ENCODE peak calls at places on chromosomes 7 and 10, in five cellular contexts. M, V, N, C and D are unnamed samples.

GRCh38 chr10:92720306-92721165 is 30.8 kb downstream of the HHEX start:
- DNase-seq in C (no peak), N (no peak), V (no peak), M (no peak), D (no peak)

GRCh38 chr7:105794741-105795729 is 81.4 kb downstream of the ATXN7L1 start:
- DNase-seq in V (no peak), C (peak), N (no peak), M (no peak), D (peak)

GRCh38 chr7:50558380-50559051 is 6.7 kb downstream of the DDC start:
- DNase-seq in M (no peak), C (no peak), N (no peak), V (no peak), D (no peak)

GRCh38 chr10:13351340-13351915 is 3.3 kb upstream of the SEPHS1 start:
- DNase-seq in C (no peak), V (no peak), N (no peak), M (no peak), D (no peak)

GRCh38 chr10:119654540-119654939 is 3.4 kb downstream of the BAG3 start:
- DNase-seq in N (no peak), M (peak), V (no peak), C (peak), D (no peak)

GRCh38 chr10:4283841-4284610 is 499.0 kb upstream of the KLF6 start:
- DNase-seq in C (no peak), M (no peak), V (no peak), N (no peak), D (peak)

GRCh38 chr10:78408671-78409472 is 375.2 kb downstream of the RPS24 start:
- DNase-seq in C (peak), N (no peak), V (no peak), M (no peak), D (no peak)

GRCh38 chr10:13225601-13226000 is 8.6 kb downstream of the UCMA start:
- DNase-seq in C (no peak), M (no peak), N (no peak), V (no peak), D (no peak)

GRCh38 chr7:26925768-26926167 is 61.4 kb upstream of the SKAP2 start:
- DNase-seq in V (no peak), M (no peak), N (no peak), C (no peak), D (no peak)

GRCh38 chr10:615583-616152 is 73.8 kb downstream of the DIP2C start:
- DNase-seq in M (no peak), V (no peak), C (peak), N (no peak), D (no peak)

GRCh38 chr7:130363156-130363847 is 17.0 kb upstream of the CPA1 start:
- DNase-seq in N (peak), V (peak), M (peak), C (peak), D (peak)

GRCh38 chr10:69438531-69439349 is 12.5 kb upstream of the TSPAN15 start:
- DNase-seq in M (peak), C (peak), N (no peak), V (no peak), D (no peak)

GRCh38 chr7:24637021-24637420 is 63.8 kb downstream of the PALS2 start:
- DNase-seq in M (no peak), C (no peak), N (no peak), V (no peak), D (no peak)

GRCh38 chr7:44087914-44088838 is 5.8 kb upstream of the POLM start:
- DNase-seq in V (no peak), C (peak), N (peak), M (no peak), D (peak)

GRCh38 chr7:128056901-128057300 is 25.7 kb upstream of the LRRC4 start:
- DNase-seq in V (no peak), C (no peak), N (no peak), M (no peak), D (peak)

GRCh38 chr7:140649566-140650205 is 9.1 kb upstream of the DENND2A start:
- DNase-seq in C (peak), M (no peak), N (no peak), V (no peak), D (no peak)

DNA sequence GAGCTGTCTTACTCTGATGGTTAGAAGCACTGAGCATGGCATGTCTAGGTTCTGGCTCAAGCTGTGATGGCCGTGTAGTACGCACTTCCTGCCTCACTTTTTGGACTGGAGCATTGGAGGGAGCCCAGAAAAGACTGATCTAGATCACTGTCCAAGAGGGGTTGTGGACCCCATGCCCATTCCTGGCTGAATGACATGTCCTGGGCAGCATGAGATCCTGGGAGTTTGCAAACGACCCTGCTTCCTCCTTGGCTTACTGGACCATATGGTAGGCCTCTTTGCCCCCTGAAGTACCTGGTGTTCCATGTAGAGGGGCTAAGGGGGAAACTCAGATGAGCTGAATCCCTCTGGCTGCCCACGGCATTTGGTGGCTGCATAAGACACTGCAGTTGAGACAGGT is 36.7 kb downstream of the ARHGAP22 start:
- DNase-seq in N (no peak), C (no peak), M (no peak), V (no peak), D (no peak)
- TF ChIP-seq CTCF in N (no peak), C (no peak), M (no peak), V (no peak), D (no peak)

GRCh38 chr7:91869661-91870060 is 10.8 kb downstream of the MTERF1 start:
- DNase-seq in N (no peak), V (no peak), M (no peak), C (peak), D (no peak)
- TF ChIP-seq CTCF in N (no peak), V (no peak), M (peak), C (peak), D (no peak)

GRCh38 chr10:42428534-42428933 is 209.8 kb downstream of the ZNF33B start:
- DNase-seq in M (no peak), V (no peak), N (peak), C (peak), D (no peak)
- TF ChIP-seq CTCF in M (peak), V (peak), N (peak), C (peak), D (peak)

GRCh38 chr7:91722831-91723230 is 157.7 kb downstream of the MTERF1 start:
- DNase-seq in M (peak), N (no peak), C (no peak), V (no peak), D (no peak)
- TF ChIP-seq CTCF in M (no peak), N (no peak), C (no peak), V (no peak), D (no peak)

GRCh38 chr10:52950578-52950977 is 178.0 kb upstream of the MBL2 start:
- DNase-seq in M (no peak), C (peak), V (no peak), N (no peak), D (no peak)

GRCh38 chr10:52949899-52950298 is 177.3 kb upstream of the MBL2 start:
- DNase-seq in M (no peak), N (no peak), C (peak), V (no peak), D (no peak)

GRCh38 chr10:52954407-52954806 is 181.8 kb upstream of the MBL2 start:
- DNase-seq in C (peak), N (no peak), V (no peak), M (no peak), D (no peak)

GRCh38 chr10:52952391-52953079 is 180.0 kb upstream of the MBL2 start:
- DNase-seq in M (no peak), V (no peak), N (no peak), C (no peak), D (no peak)

DNA sequence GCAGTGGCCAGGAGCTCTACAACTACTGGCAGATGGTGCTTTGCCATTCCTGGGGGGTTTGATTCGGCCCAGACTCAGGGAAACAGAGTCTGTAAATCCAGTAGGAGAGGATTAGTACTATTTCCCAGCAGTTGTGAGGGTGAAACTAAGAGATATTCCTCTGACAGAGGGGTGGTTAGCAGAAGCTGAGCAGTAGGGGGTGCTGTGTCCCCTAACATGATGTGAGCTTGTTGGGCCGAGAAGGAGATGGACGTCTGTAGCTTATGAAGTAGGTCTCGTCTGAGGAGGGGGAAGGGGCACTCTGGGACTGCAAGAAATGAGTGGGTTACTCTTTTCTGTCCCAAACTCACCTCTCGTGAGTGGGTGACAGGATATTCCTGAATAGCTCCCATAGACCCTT is 179.2 kb upstream of the MBL2 start:
- DNase-seq in C (peak), M (no peak), N (no peak), V (no peak), D (no peak)
- TF ChIP-seq CTCF in C (peak), M (peak), N (peak), V (peak), D (no peak)

GRCh38 chr10:9301554-9301953 is 1247.1 kb downstream of the GATA3 start:
- DNase-seq in C (no peak), V (no peak), M (no peak), N (no peak), D (no peak)

GRCh38 chr10:9299966-9300365 is 1245.5 kb downstream of the GATA3 start:
- DNase-seq in C (no peak), N (no peak), M (no peak), V (no peak), D (no peak)

GRCh38 chr10:9302142-9302746 is 1247.8 kb downstream of the GATA3 start:
- DNase-seq in N (peak), M (peak), C (peak), V (peak), D (peak)

GRCh38 chr10:9301148-9301547 is 1246.7 kb downstream of the GATA3 start:
- DNase-seq in M (no peak), N (no peak), V (no peak), C (peak), D (no peak)

DNA sequence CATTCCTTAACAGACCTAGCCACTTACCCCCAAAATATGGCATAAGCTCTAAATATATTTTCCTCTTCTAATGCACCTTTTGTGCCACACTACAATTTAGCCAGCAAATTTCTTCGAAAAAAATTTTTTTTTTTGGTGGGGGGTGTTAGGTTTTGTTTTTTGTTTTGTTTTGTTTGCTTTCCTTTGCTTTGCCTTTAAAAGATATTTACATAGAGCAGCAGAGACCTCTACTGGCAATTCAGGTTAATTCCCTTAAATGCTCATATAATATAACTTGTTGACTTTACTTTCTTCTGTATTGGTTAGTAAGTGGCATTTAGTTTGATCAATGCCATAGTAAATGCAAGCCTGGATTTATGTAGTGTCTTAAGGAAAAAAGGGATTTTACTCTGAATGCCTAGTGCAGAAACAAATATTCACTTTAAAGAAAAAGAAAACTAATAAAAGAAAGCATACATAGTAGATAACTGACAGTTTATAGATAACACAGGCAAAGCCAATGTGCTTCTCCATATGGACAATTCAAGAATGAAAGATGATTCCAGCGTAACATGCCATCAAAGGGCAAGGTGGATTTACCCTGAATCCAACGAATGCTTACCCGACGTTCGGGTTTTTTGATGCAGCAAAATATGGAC is 1250.6 kb downstream of the GATA3 start:
- DNase-seq in N (no peak), C (peak), M (no peak), V (no peak), D (no peak)
- TF ChIP-seq CTCF in N (peak), C (peak), M (peak), V (peak), D (peak)

GRCh38 chr10:99793819-99794218 is 11.4 kb downstream of the ABCC2 start:
- DNase-seq in C (no peak), M (no peak), N (no peak), V (no peak), D (no peak)

GRCh38 chr10:99798031-99798430 is 15.6 kb downstream of the ABCC2 start:
- DNase-seq in M (no peak), N (no peak), C (no peak), V (no peak), D (no peak)

GRCh38 chr10:99798920-99799319 is 16.5 kb downstream of the ABCC2 start:
- DNase-seq in N (no peak), V (no peak), C (no peak), M (no peak), D (no peak)

GRCh38 chr10:99799613-99800012 is 17.2 kb downstream of the ABCC2 start:
- DNase-seq in C (no peak), V (no peak), M (no peak), N (no peak), D (no peak)

DNA sequence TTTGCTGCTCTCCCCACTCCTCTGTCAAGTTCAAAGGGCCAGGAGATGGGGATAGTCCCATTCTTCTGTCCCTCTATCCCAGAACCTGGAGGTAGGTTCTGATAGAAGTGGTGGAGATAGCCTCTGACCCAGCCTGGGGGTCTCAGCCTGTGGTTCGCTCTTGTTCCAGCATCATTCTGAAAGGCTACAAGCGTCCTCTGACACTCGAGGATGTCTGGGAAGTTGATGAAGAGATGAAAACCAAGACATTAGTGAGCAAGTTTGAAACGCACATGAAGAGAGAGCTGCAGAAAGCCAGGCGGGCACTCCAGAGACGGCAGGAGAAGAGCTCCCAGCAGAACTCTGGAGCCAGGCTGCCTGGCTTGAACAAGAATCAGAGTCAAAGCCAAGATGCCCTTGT is 14.5 kb downstream of the ABCC2 start:
- DNase-seq in N (no peak), M (no peak), C (no peak), V (no peak), D (no peak)
- TF ChIP-seq CTCF in N (no peak), M (no peak), C (no peak), V (no peak), D (no peak)

DNA sequence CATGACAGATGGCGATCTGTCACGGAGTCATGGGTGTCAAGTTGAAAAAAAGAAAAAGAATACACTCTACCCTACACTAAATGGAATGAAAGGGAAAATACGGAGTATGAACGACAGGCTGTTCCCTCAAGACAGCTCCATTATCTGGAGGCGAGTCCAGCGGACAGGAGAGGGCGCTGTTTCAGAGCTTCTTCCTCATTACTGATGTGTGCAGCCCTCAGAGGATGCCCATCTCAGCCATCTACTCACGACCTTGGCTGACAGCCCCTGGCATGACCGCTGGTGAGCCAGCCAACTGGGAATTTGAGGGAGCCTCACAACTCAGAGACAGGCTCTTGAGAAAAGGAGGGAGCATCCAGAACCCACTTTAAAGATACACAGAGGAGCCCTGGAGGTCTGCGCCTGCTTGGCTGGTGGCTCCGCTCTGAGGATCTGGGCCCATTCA is 49.6 kb upstream of the SMNDC1 start:
- DNase-seq in V (peak), N (no peak), C (peak), M (peak), D (peak)
- TF ChIP-seq CTCF in V (peak), N (peak), C (peak), M (peak), D (peak)

GRCh38 chr7:6406121-6406520 is 41.6 kb downstream of the DAGLB start:
- DNase-seq in V (no peak), C (no peak), M (no peak), N (no peak), D (no peak)

GRCh38 chr7:6402041-6402440 is 45.7 kb downstream of the DAGLB start:
- DNase-seq in M (no peak), N (no peak), C (no peak), V (no peak), D (no peak)

GRCh38 chr7:6402741-6403140 is 45.0 kb downstream of the DAGLB start:
- DNase-seq in M (no peak), N (no peak), C (no peak), V (no peak), D (no peak)

GRCh38 chr7:6401536-6401935 is 46.2 kb downstream of the DAGLB start:
- DNase-seq in N (no peak), C (no peak), V (no peak), M (no peak), D (no peak)

GRCh38 chr7:6403907-6404306 is 43.8 kb downstream of the DAGLB start:
- DNase-seq in M (peak), C (no peak), V (no peak), N (no peak), D (no peak)
- TF ChIP-seq CTCF in M (peak), C (no peak), V (no peak), N (no peak), D (no peak)

DNA sequence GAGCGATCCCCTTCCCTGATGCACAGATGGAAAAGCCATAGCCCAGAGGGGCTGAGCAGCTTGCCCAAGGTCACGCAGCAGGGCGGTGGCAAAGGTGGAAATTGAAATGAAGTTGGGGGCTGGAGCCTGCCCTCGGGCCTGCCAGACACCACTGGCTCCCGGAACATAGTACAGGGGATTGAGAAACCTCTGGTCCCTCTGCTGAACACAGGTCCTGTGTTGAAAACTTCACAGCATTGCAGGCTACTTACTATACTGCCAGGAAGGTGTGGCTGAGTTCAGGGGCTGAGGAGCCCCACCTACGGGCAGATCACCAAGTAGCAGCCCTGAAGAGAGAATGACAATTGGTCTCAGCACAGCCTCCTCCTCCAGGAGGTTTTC is 326.7 kb downstream of the PLXNA4 start:
- DNase-seq in V (no peak), M (no peak), C (peak), N (no peak), D (no peak)
- TF ChIP-seq CTCF in V (peak), M (peak), C (peak), N (no peak), D (no peak)